ENCODE peak calls at places on chromosomes 12 and 14, in four cellular contexts. K is tibial artery, M is PC-3, Z is fibroblast of lung. Y is an unnamed sample.

GRCh38 chr12:121038861-121039654 is at the start of gene OASL:
- DNase-seq in K (peak), Z (peak), M (peak), Y (no peak)

GRCh38 chr14:97266653-97267052 is 469.5 kb downstream of the VRK1 start:
- DNase-seq in Z (peak), M (peak), K (no peak), Y (no peak)

GRCh38 chr14:61750708-61751474 is 11.3 kb upstream of the SNAPC1 start:
- DNase-seq in Z (peak), M (peak), K (peak), Y (no peak)

GRCh38 chr12:60257063-60257462 is 661.2 kb downstream of the SLC16A7 start:
- DNase-seq in K (no peak), Z (peak), M (peak), Y (peak)

GRCh38 chr12:2372735-2373134 is 319.9 kb downstream of the CACNA1C start:
- DNase-seq in M (no peak), Z (peak), K (no peak), Y (no peak)

GRCh38 chr14:22391908-22392307 is 197.1 kb downstream of the DAD1 start:
- DNase-seq in M (peak), K (peak), Z (peak), Y (peak)

GRCh38 chr14:90132821-90133570 is 71.2 kb downstream of the KCNK13 start:
- DNase-seq in K (no peak), M (no peak), Z (peak), Y (no peak)

GRCh38 chr12:122992386-122992785 is 11.9 kb downstream of the ARL6IP4 start:
- DNase-seq in Z (no peak), K (no peak), M (no peak), Y (no peak)

GRCh38 chr12:50043854-50044253 is 13.5 kb upstream of the ASIC1 start:
- DNase-seq in Z (no peak), K (no peak), M (no peak), Y (no peak)

GRCh38 chr14:61334197-61334701 is 12.9 kb downstream of the PRKCH start:
- DNase-seq in Z (no peak), K (no peak), M (no peak), Y (no peak)

GRCh38 chr12:95796225-95796981 is 5.8 kb upstream of the NTN4 start:
- DNase-seq in Z (no peak), K (no peak), M (peak), Y (no peak)

GRCh38 chr14:74843653-74844052 is 32.3 kb downstream of the PROX2 start:
- DNase-seq in K (no peak), Z (peak), M (no peak), Y (no peak)

GRCh38 chr14:91669867-91670266 is 62.0 kb downstream of the CATSPERB start:
- DNase-seq in Z (no peak), M (no peak), K (no peak), Y (no peak)

GRCh38 chr12:51678086-51678724 is 87.2 kb downstream of the SCN8A start:
- DNase-seq in K (no peak), Z (peak), M (peak), Y (no peak)

GRCh38 chr14:77303417-77304156 is 17.1 kb downstream of the POMT2 start:
- DNase-seq in Z (peak), K (peak), M (peak), Y (peak)

GRCh38 chr12:84919271-84919670 is 6.7 kb upstream of the SLC6A15 start:
- DNase-seq in M (peak), Z (peak), K (no peak), Y (no peak)

GRCh38 chr12:65306603-65307501 is 28.4 kb downstream of the MSRB3 start:
- DNase-seq in Z (peak), K (no peak), M (peak), Y (peak)

GRCh38 chr12:105716621-105717020 is 386.1 kb downstream of the C12orf75 start:
- DNase-seq in Z (no peak), M (no peak), K (no peak), Y (no peak)

GRCh38 chr12:42492267-42492666 is 97.3 kb downstream of the PRICKLE1 start:
- DNase-seq in Z (no peak), M (no peak), K (no peak), Y (no peak)

GRCh38 chr12:123120452-123121166 is 30.3 kb downstream of the PITPNM2 start:
- DNase-seq in Z (no peak), M (peak), K (no peak), Y (no peak)

GRCh38 chr14:91357731-91358319 is 59.8 kb downstream of the CCDC88C start:
- DNase-seq in Z (no peak), K (no peak), M (no peak), Y (no peak)

GRCh38 chr12:119990382-119990874 is 1.4 kb downstream of the BICDL1 start:
- DNase-seq in M (no peak), K (no peak), Z (no peak), Y (no peak)

GRCh38 chr14:62087191-62087590 is 325.0 kb downstream of the SNAPC1 start:
- DNase-seq in Z (no peak), K (no peak), M (no peak), Y (no peak)

GRCh38 chr12:41409628-41410027 is 221.5 kb downstream of the PDZRN4 start:
- DNase-seq in K (no peak), Z (no peak), M (no peak), Y (no peak)

GRCh38 chr14:99273025-99273723 is 1.2 kb upstream of the BCL11B start:
- DNase-seq in Z (peak), K (no peak), M (no peak), Y (no peak)

GRCh38 chr14:68376067-68376810 is 416.6 kb downstream of the ZFP36L1 start:
- DNase-seq in K (no peak), Z (peak), M (peak), Y (no peak)

GRCh38 chr14:94225460-94225989 is 51.4 kb downstream of the PPP4R4 start:
- DNase-seq in Z (no peak), M (no peak), K (no peak), Y (no peak)

GRCh38 chr14:91068642-91069041 is 8.2 kb upstream of the RPS6KA5 start:
- DNase-seq in K (no peak), M (no peak), Z (peak), Y (no peak)

GRCh38 chr12:96015672-96016071 is 19.5 kb upstream of the HAL start:
- DNase-seq in K (no peak), M (peak), Z (peak), Y (no peak)

GRCh38 chr12:1443421-1444141 is 150.8 kb downstream of the FBXL14 start:
- DNase-seq in Z (peak), M (no peak), K (no peak), Y (peak)

GRCh38 chr12:32604565-32604964 is 74.5 kb upstream of the DNM1L start:
- DNase-seq in K (no peak), Z (no peak), M (no peak), Y (no peak)

DNA sequence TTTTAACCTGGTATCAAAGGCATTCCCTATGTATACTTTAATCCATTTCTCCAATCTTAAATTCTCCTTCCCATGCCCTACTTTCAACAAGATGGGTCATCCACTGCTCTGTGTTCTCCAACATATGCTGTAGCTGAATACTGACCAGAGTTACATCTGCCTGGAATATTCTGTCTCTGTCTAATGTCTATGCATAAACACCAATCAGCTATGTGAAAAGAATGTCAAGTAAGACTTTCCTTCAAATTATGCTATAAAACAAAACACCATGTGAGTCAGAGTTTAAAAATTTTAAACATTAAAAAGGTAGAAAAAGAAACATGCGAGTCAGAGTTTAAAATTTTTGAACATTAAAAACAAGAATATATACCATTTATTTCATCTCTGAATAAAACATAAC is 19.3 kb downstream of the NT5DC3 start:
- DNase-seq in M (peak), Z (peak), K (no peak), Y (no peak)
- H3K27ac ChIP-seq in M (no peak), Z (no peak), K (peak), Y (no peak)

GRCh38 chr12:53616950-53617349 is 9.2 kb downstream of the ATF7 start:
- DNase-seq in M (no peak), Z (no peak), K (no peak), Y (no peak)
- TF ChIP-seq CTCF in M (no peak), Z (no peak), K (no peak), Y (no peak)

GRCh38 chr12:132218519-132218860 is 74.2 kb downstream of the NOC4L start:
- DNase-seq in M (no peak), Z (no peak), K (no peak), Y (no peak)
- H3K4me3 ChIP-seq in M (no peak), Z (no peak), K (no peak), Y (no peak)

GRCh38 chr12:62604856-62605255 is 138.2 kb downstream of the MON2 start:
- DNase-seq in Z (peak), K (no peak), M (no peak), Y (no peak)
- H3K27ac ChIP-seq in Z (peak), K (peak), M (no peak), Y (no peak)

DNA sequence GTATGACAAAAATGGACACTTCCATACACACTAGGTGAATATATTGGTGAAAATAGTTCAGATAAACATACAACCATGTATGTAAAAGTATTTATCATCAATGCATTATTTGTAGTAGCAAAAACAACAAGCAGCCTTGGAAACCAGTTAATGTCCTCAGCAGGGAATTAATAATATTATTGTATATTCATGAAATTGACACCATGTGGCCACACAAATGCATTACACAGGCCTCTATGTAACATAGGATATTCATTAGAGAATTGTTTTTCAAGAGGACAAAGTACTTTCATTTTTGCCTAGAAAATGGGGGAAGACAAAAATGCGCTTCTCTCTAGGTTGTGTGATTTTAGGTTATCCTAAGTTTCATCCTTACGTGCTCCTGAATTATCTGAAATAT is 24.3 kb downstream of the SPRING1 start:
- DNase-seq in M (no peak), K (no peak), Z (no peak), Y (no peak)
- TF ChIP-seq CTCF in M (peak), K (no peak), Z (peak), Y (no peak)

GRCh38 chr14:59871166-59871495 is 555 bp upstream of the RTN1 start:
- DNase-seq in M (no peak), Z (no peak), K (no peak), Y (no peak)

GRCh38 chr14:59870277-59871165 is at the start of gene RTN1:
- DNase-seq in K (peak), Z (peak), M (peak), Y (peak)

GRCh38 chr14:59869381-59870255 is 958 bp downstream of the RTN1 start:
- DNase-seq in Z (no peak), M (no peak), K (no peak), Y (no peak)

DNA sequence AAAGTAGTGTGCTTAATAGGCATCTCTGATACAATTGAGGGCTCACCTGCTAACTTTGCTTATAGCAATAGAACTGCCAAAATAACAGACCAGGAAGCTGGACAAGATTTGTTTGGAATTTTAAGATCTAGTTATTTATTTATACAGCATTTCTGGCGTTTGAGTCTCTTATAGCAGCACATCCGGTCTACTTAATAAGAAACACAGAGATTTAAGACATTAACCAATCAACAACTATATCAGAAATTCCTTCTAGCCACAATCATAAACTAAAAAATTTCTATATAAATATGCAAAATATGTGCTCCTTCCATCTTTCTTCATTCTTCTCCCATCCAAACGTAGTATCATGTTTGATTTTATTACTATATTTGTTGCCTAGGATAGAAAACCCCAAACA is 2.6 kb downstream of the RTN1 start:
- DNase-seq in K (no peak), Z (no peak), M (no peak), Y (no peak)
- H3K4me3 ChIP-seq in K (no peak), Z (no peak), M (no peak), Y (no peak)